ENCODE peak calls at places on chromosomes 16 and 17, in five cellular contexts. Z, G, T, W and C are unnamed samples.

GRCh38 chr16:80968386-80969113 is 38.1 kb downstream of the CMC2 start:
- DNase-seq in W (no peak), G (peak), Z (no peak), T (peak), C (no peak)

GRCh38 chr16:30844671-30845449 is 49.0 kb downstream of the BCL7C start:
- DNase-seq in G (peak), W (peak), Z (peak), T (peak), C (peak)

GRCh38 chr16:81843243-81843582 is 64.1 kb downstream of the PLCG2 start:
- DNase-seq in Z (no peak), T (peak), G (no peak), W (no peak), C (no peak)

GRCh38 chr17:68389041-68389440 is 68.3 kb downstream of the WIPI1 start:
- DNase-seq in W (no peak), T (no peak), Z (no peak), G (no peak), C (no peak)

GRCh38 chr16:85778873-85779272 is 20.5 kb downstream of the EMC8 start:
- DNase-seq in Z (no peak), G (peak), W (no peak), T (no peak), C (no peak)

GRCh38 chr17:81646869-81647600 is 9.3 kb downstream of the PDE6G start:
- DNase-seq in G (no peak), W (no peak), Z (peak), T (no peak), C (no peak)

GRCh38 chr17:61570118-61570517 is 20.9 kb downstream of the NACA2 start:
- DNase-seq in Z (no peak), W (peak), T (peak), G (peak), C (no peak)

GRCh38 chr16:8863594-8864424 is 5.0 kb downstream of the CARHSP1 start:
- DNase-seq in W (peak), T (no peak), Z (peak), G (no peak), C (no peak)